ENCODE peak calls at places on chromosomes 16 and 17, in eight cellular contexts. U is GM10248, J is kidney epithelial cell, X is neural progenitor cell, W is cardiac muscle cell, C is fibroblast of the aortic adventitia, O is HCT116, A is H9. I is an unnamed sample.

GRCh38 chr16:81000873-81001272 is 5.8 kb downstream of the CMC2 start:
- DNase-seq in O (no peak), C (no peak), X (no peak), U (no peak), W (no peak), A (no peak), J (no peak), I (no peak)

GRCh38 chr16:23755484-23755809 is 621 bp downstream of the CHP2 start:
- DNase-seq in U (no peak), J (no peak), X (no peak), O (no peak), A (no peak), W (no peak), C (no peak), I (no peak)

GRCh38 chr16:3654249-3654991 is at the start of gene DNASE1:
- DNase-seq in X (peak), J (peak), W (peak), U (peak), C (peak), A (peak), O (peak), I (peak)

GRCh38 chr16:27600386-27600785 is 50.4 kb downstream of the KATNIP start:
- DNase-seq in X (peak), A (peak), J (no peak), U (no peak), O (no peak), W (no peak), C (no peak), I (no peak)

GRCh38 chr17:31008374-31009035 is 37.7 kb downstream of the RNF135 start:
- DNase-seq in C (peak), J (no peak), X (peak), U (peak), A (peak), W (peak), O (no peak), I (peak)

GRCh38 chr16:24668481-24669001 is 60.9 kb upstream of the TNRC6A start:
- DNase-seq in A (no peak), W (peak), J (peak), X (no peak), C (peak), O (no peak), U (no peak), I (no peak)

GRCh38 chr16:69839240-69839688 is 77.1 kb downstream of the WWP2 start:
- DNase-seq in C (no peak), A (no peak), O (no peak), X (no peak), W (no peak), U (no peak), J (no peak), I (no peak)

GRCh38 chr16:27389272-27389961 is 12.6 kb upstream of the IL21R start:
- DNase-seq in X (no peak), W (no peak), C (no peak), A (no peak), J (no peak), O (no peak), U (no peak), I (no peak)

GRCh38 chr17:67245694-67246397 is 850 bp upstream of the HELZ start:
- DNase-seq in W (no peak), A (peak), C (no peak), X (peak), U (peak), O (no peak), J (no peak), I (peak)

GRCh38 chr17:38434178-38434665 is 6.0 kb downstream of the ARHGAP23 start:
- DNase-seq in C (no peak), J (no peak), A (no peak), U (no peak), W (no peak), X (no peak), O (no peak), I (peak)

GRCh38 chr17:17570207-17570797 is 21.2 kb downstream of the PEMT start:
- DNase-seq in U (no peak), A (peak), O (no peak), W (peak), J (no peak), X (peak), C (peak), I (no peak)

GRCh38 chr17:44219126-44219635 is 294 bp downstream of the UBTF start:
- DNase-seq in C (peak), J (no peak), O (no peak), U (peak), X (peak), W (peak), A (peak), I (no peak)

GRCh38 chr17:81221842-81222619 is 734 bp downstream of the CEP131 start:
- DNase-seq in A (no peak), O (no peak), C (no peak), X (peak), U (no peak), J (no peak), W (no peak), I (no peak)

GRCh38 chr17:81222620-81222905 is 202 bp downstream of the CEP131 start:
- DNase-seq in J (no peak), O (no peak), U (no peak), A (no peak), W (no peak), X (no peak), C (no peak), I (no peak)

GRCh38 chr17:81223758-81224122 is 975 bp upstream of the CEP131 start:
- DNase-seq in C (no peak), J (no peak), O (no peak), X (peak), A (no peak), U (no peak), W (no peak), I (no peak)

GRCh38 chr17:81221371-81221841 is 1.4 kb downstream of the CEP131 start:
- DNase-seq in W (no peak), A (no peak), J (no peak), U (no peak), O (no peak), X (peak), C (no peak), I (no peak)

GRCh38 chr17:81222906-81223757 is at the start of gene CEP131:
- DNase-seq in A (peak), O (peak), J (peak), X (peak), U (peak), W (peak), C (peak), I (peak)
- TF ChIP-seq CTCF in A (no peak), O (no peak), J (no peak), X (no peak), U (no peak), W (no peak), C (no peak), I (no peak)

GRCh38 chr16:77435240-77435819 is 496 bp upstream of the ADAMTS18 start:
- DNase-seq in U (no peak), X (peak), C (no peak), W (no peak), J (no peak), A (no peak), O (no peak), I (no peak)

GRCh38 chr16:77434365-77435239 is at the start of gene ADAMTS18:
- DNase-seq in O (no peak), C (no peak), U (no peak), A (peak), X (peak), W (no peak), J (no peak), I (no peak)

GRCh38 chr16:77439106-77439505 is 4.3 kb upstream of the ADAMTS18 start:
- DNase-seq in O (no peak), X (no peak), U (no peak), A (no peak), W (no peak), J (no peak), C (no peak), I (no peak)

GRCh38 chr16:77434022-77434364 is 841 bp downstream of the ADAMTS18 start:
- DNase-seq in A (no peak), W (no peak), X (no peak), C (no peak), J (no peak), O (no peak), U (no peak), I (no peak)

GRCh38 chr16:77437859-77438258 is 3.0 kb upstream of the ADAMTS18 start:
- DNase-seq in O (no peak), X (peak), U (no peak), W (peak), C (peak), A (no peak), J (no peak), I (no peak)
- TF ChIP-seq CTCF in O (peak), X (peak), U (no peak), W (peak), C (peak), A (peak), J (peak), I (peak)

GRCh38 chr16:55508941-55509920 is at the start of gene LPCAT2:
- DNase-seq in W (peak), A (peak), C (peak), X (peak), U (peak), J (peak), O (peak), I (peak)

GRCh38 chr16:55512941-55513340 is 4.1 kb downstream of the LPCAT2 start:
- DNase-seq in O (no peak), U (no peak), W (no peak), C (no peak), J (no peak), X (no peak), A (no peak), I (no peak)

GRCh38 chr16:55515110-55515509 is 6.2 kb downstream of the LPCAT2 start:
- DNase-seq in C (no peak), A (no peak), W (no peak), O (no peak), X (no peak), U (no peak), J (no peak), I (no peak)

GRCh38 chr16:55510185-55510805 is 1.4 kb downstream of the LPCAT2 start:
- DNase-seq in O (no peak), W (no peak), J (no peak), U (no peak), C (no peak), X (no peak), A (no peak), I (no peak)

DNA sequence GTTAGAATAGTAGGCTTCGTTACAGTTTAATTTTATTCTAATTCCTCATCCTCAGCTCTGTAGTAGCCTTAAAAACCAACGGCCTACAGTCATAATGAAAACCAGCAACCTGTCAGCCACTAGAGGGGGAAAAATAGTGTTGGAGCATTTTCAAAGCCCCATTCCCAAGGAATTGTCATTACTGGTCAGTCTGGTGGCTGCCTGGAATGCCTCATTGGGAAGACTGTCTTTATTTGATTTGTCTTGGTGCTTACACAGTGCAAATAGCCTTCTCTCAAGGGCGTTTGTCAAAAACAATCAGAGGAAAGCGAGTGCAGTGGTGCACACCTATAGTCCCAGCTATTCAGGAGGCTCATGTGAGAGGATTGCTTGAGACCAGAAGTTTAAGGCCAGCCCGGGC is 4.7 kb downstream of the LPCAT2 start:
- DNase-seq in U (no peak), O (no peak), X (no peak), J (no peak), C (no peak), W (no peak), A (no peak), I (no peak)
- TF ChIP-seq CTCF in U (no peak), O (no peak), X (no peak), J (no peak), C (peak), W (peak), A (peak), I (no peak)

DNA sequence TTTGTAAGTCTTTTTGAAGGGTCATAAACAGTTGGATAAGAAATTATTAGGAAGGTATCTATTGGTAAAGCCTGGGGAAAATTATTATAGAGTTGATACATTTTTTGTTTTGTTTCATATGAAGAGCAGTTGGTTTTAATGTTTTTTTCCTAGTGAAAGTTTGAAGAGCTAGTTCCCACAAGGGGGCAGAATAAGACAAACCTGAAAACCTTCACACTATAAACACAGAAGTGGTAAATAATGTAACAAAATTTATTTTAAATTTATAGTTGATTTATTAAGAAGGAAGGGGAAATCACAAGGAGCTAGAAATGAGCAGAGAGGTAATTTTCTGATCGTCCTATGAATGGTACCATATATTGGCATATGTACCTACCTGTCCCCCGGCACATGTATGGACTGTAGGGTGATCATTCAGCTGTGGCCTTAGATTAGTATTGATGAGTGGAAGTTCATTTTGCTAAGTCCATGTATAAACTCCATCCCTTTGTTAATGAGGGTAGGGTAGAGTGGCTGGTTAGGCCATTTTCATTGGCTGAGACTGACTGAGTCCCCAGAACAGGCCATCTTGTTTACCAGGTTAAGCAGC is 116.3 kb downstream of the TANC2 start:
- DNase-seq in J (no peak), W (peak), X (no peak), C (peak), U (no peak), O (peak), A (no peak), I (no peak)
- TF ChIP-seq CTCF in J (peak), W (peak), X (peak), C (peak), U (peak), O (peak), A (peak), I (peak)

GRCh38 chr16:50644730-50645129 is 36.4 kb downstream of the SNX20 start:
- DNase-seq in X (peak), A (peak), J (no peak), C (peak), W (peak), U (peak), O (peak), I (no peak)
- TF ChIP-seq CTCF in X (peak), A (peak), J (peak), C (peak), W (peak), U (peak), O (peak), I (peak)